ENCODE peak calls at places on chromosomes 11 and 22, in seven cellular contexts. D, L, B, S, F, C and Y are unnamed samples.

GRCh38 chr11:119424276-119424675 is 1.3 kb upstream of the THY1 start:
- DNase-seq in D (no peak), L (no peak), B (no peak), S (no peak), F (no peak), C (no peak), Y (no peak)

GRCh38 chr11:43944761-43945311 is 2.4 kb downstream of the C11orf96 start:
- DNase-seq in D (peak), L (no peak), B (peak), S (no peak), F (no peak), C (peak), Y (peak)

GRCh38 chr22:37267128-37267587 is 15.2 kb upstream of the CYTH4 start:
- DNase-seq in D (peak), L (no peak), B (peak), S (no peak), F (no peak), C (no peak), Y (peak)

GRCh38 chr11:26333906-26334305 is 2.0 kb downstream of the ANO3 start:
- DNase-seq in D (no peak), L (no peak), B (no peak), S (no peak), F (no peak), C (no peak), Y (no peak)

GRCh38 chr22:40477683-40478348 is 107.4 kb downstream of the SGSM3 start:
- DNase-seq in D (no peak), L (no peak), B (no peak), S (no peak), F (no peak), C (no peak), Y (no peak)

GRCh38 chr11:95536049-95536448 is 253.5 kb downstream of the FAM76B start:
- DNase-seq in D (no peak), L (peak), B (no peak), S (no peak), F (no peak), C (no peak), Y (no peak)

GRCh38 chr11:57647368-57647767 is 2.3 kb downstream of the YPEL4 start:
- DNase-seq in D (no peak), L (no peak), B (peak), S (no peak), F (no peak), C (no peak), Y (no peak)

GRCh38 chr11:69841170-69841858 is 22.1 kb upstream of the FGF3 start:
- DNase-seq in D (no peak), L (no peak), B (no peak), S (no peak), F (no peak), C (no peak), Y (no peak)

GRCh38 chr11:73931951-73932350 is 18.9 kb upstream of the DNAJB13 start:
- DNase-seq in D (no peak), L (no peak), B (no peak), S (no peak), F (no peak), C (no peak), Y (no peak)

GRCh38 chr22:22576244-22576988 is 17.4 kb upstream of the PRAME start:
- DNase-seq in D (no peak), L (peak), B (peak), S (peak), F (no peak), C (peak), Y (peak)

GRCh38 chr11:35983965-35984364 is 40.1 kb downstream of the LDLRAD3 start:
- DNase-seq in D (no peak), L (no peak), B (no peak), S (no peak), F (no peak), C (no peak), Y (no peak)

GRCh38 chr11:63277345-63277943 is 34.0 kb upstream of the SLC22A25 start:
- DNase-seq in D (no peak), L (no peak), B (no peak), S (peak), F (no peak), C (no peak), Y (no peak)

GRCh38 chr11:124707813-124708212 is 31.9 kb upstream of the NRGN start:
- DNase-seq in D (no peak), L (no peak), B (no peak), S (no peak), F (no peak), C (no peak), Y (no peak)

GRCh38 chr22:30402036-30402759 is 5.4 kb downstream of the SEC14L2 start:
- DNase-seq in D (no peak), L (no peak), B (peak), S (no peak), F (no peak), C (no peak), Y (no peak)

GRCh38 chr22:26893034-26893710 is 235.8 kb downstream of the MIAT start:
- DNase-seq in D (no peak), L (peak), B (peak), S (no peak), F (no peak), C (no peak), Y (no peak)

GRCh38 chr22:38873469-38874411 is 1.7 kb upstream of the CBX6 start:
- DNase-seq in D (peak), L (no peak), B (peak), S (peak), F (peak), C (no peak), Y (peak)

GRCh38 chr11:92915551-92915950 is 53.9 kb upstream of the MTNR1B start:
- DNase-seq in D (no peak), L (no peak), B (no peak), S (no peak), F (no peak), C (no peak), Y (no peak)

GRCh38 chr11:2443881-2444300 is 423 bp downstream of the TRPM5 start:
- DNase-seq in D (no peak), L (no peak), B (no peak), S (no peak), F (no peak), C (no peak), Y (no peak)

GRCh38 chr22:39724857-39725256 is 154.3 kb downstream of the CACNA1I start:
- DNase-seq in D (no peak), L (no peak), B (no peak), S (no peak), F (no peak), C (no peak), Y (no peak)

GRCh38 chr11:82873919-82874333 is 26.3 kb downstream of the PRCP start:
- DNase-seq in D (no peak), L (no peak), B (no peak), S (no peak), F (no peak), C (no peak), Y (no peak)

GRCh38 chr11:27391336-27392015 is 28.5 kb upstream of the CCDC34 start:
- DNase-seq in D (no peak), L (no peak), B (no peak), S (no peak), F (no peak), C (no peak), Y (no peak)

GRCh38 chr11:28481673-28482480 is 373.7 kb downstream of the METTL15 start:
- DNase-seq in D (no peak), L (peak), B (no peak), S (no peak), F (no peak), C (no peak), Y (no peak)

GRCh38 chr11:75571625-75572024 is 9.6 kb downstream of the SERPINH1 start:
- DNase-seq in D (no peak), L (no peak), B (no peak), S (no peak), F (no peak), C (no peak), Y (no peak)

GRCh38 chr11:132064987-132065620 is 694.7 kb downstream of the NTM start:
- DNase-seq in D (no peak), L (peak), B (no peak), S (no peak), F (peak), C (no peak), Y (no peak)